ENCODE peak calls at places on chromosomes 11 and 22, in four cellular contexts. P, K, G and H are unnamed samples. For H3K36me3, the result is how much of the 10 kb centered on the place peaks cover.

GRCh38 chr11:118660646-118661424 is 18.6 kb downstream of the TREH start:
- DNase-seq in P (no peak), G (no peak), K (no peak), H (no peak)

GRCh38 chr22:48755332-48755949 is 1072.2 kb downstream of the BRD1 start:
- DNase-seq in K (no peak), P (no peak), G (no peak), H (no peak)

GRCh38 chr11:76700177-76701100 is 29.9 kb upstream of the LRRC32 start:
- DNase-seq in K (peak), P (no peak), G (peak), H (no peak)

GRCh38 chr11:88399171-88399570 is 61.6 kb upstream of the CTSC start:
- DNase-seq in K (no peak), P (no peak), G (no peak), H (no peak)

GRCh38 chr11:33778682-33779081 is 4.4 kb upstream of the FBXO3 start:
- DNase-seq in K (peak), G (peak), P (no peak), H (no peak)

GRCh38 chr11:68855205-68855978 is 13.7 kb upstream of the CPT1A start:
- DNase-seq in K (no peak), P (peak), G (peak), H (peak)

GRCh38 chr11:120055646-120056045 is 82.3 kb downstream of the TRIM29 start:
- DNase-seq in G (no peak), K (no peak), P (no peak), H (no peak)

GRCh38 chr22:45878901-45879551 is 97.9 kb downstream of the WNT7B start:
- DNase-seq in K (no peak), G (no peak), P (no peak), H (no peak)

GRCh38 chr11:102111787-102112653 is 1.8 kb downstream of the YAP1 start:
- DNase-seq in P (no peak), K (peak), G (peak), H (no peak)

GRCh38 chr11:19723572-19724342 is 11.1 kb downstream of the NAV2 start:
- DNase-seq in P (no peak), G (peak), K (peak), H (peak)

GRCh38 chr11:40274017-40274416 is 1185.4 kb downstream of the LRRC4C start:
- DNase-seq in P (no peak), G (peak), K (peak), H (no peak)

GRCh38 chr22:48402591-48403031 is 1425.1 kb downstream of the BRD1 start:
- DNase-seq in G (no peak), P (no peak), K (no peak), H (no peak)

GRCh38 chr22:26109686-26110315 is 59.5 kb upstream of the SEZ6L start:
- DNase-seq in P (no peak), K (no peak), G (no peak), H (no peak)

GRCh38 chr11:35852056-35852455 is 91.8 kb upstream of the LDLRAD3 start:
- DNase-seq in P (no peak), G (no peak), K (peak), H (peak)

GRCh38 chr22:20242393-20243175 is 25.5 kb downstream of the RTN4R start:
- DNase-seq in P (no peak), G (no peak), K (no peak), H (no peak)

GRCh38 chr11:110096369-110096976 is 3.3 kb downstream of the ZC3H12C start:
- DNase-seq in G (no peak), P (no peak), K (no peak), H (no peak)

GRCh38 chr11:117010808-117011540 is 87.3 kb downstream of the SIK3 start:
- DNase-seq in G (peak), K (peak), P (no peak), H (no peak)

GRCh38 chr22:28885939-28886338 is 2.6 kb downstream of the ZNRF3 start:
- DNase-seq in K (no peak), P (no peak), G (no peak), H (no peak)

GRCh38 chr11:40290031-40290650 is 1169.3 kb downstream of the LRRC4C start:
- DNase-seq in G (peak), K (peak), P (no peak), H (no peak)

GRCh38 chr22:49725516-49725915 is 102.2 kb downstream of the BRD1 start:
- DNase-seq in K (no peak), P (no peak), G (no peak), H (no peak)

GRCh38 chr11:34558211-34558610 is 44.6 kb upstream of the ELF5 start:
- DNase-seq in K (no peak), G (no peak), P (no peak), H (no peak)

GRCh38 chr11:79076526-79077115 is 364.2 kb downstream of the TENM4 start:
- DNase-seq in K (no peak), P (peak), G (no peak), H (peak)

GRCh38 chr22:25564320-25564978 is at the start of gene GRK3:
- DNase-seq in P (peak), K (peak), G (peak), H (peak)

GRCh38 chr22:41659941-41660340 is 28.7 kb downstream of the SNU13 start:
- DNase-seq in P (no peak), K (no peak), G (no peak), H (peak)

GRCh38 chr22:22201925-22202343 is 42.7 kb upstream of the VPREB1 start:
- DNase-seq in P (peak), G (no peak), K (no peak), H (no peak)

GRCh38 chr11:128806496-128807261 is 60.4 kb downstream of the KCNJ1 start:
- DNase-seq in K (no peak), P (no peak), G (peak), H (no peak)

GRCh38 chr11:128800871-128801417 is 66.2 kb downstream of the KCNJ1 start:
- DNase-seq in K (no peak), G (no peak), P (no peak), H (no peak)

GRCh38 chr11:128803440-128803839 is 63.7 kb downstream of the KCNJ1 start:
- DNase-seq in G (no peak), K (no peak), P (no peak), H (no peak)

GRCh38 chr11:128804481-128804880 is 62.6 kb downstream of the KCNJ1 start:
- DNase-seq in G (peak), P (no peak), K (no peak), H (no peak)

DNA sequence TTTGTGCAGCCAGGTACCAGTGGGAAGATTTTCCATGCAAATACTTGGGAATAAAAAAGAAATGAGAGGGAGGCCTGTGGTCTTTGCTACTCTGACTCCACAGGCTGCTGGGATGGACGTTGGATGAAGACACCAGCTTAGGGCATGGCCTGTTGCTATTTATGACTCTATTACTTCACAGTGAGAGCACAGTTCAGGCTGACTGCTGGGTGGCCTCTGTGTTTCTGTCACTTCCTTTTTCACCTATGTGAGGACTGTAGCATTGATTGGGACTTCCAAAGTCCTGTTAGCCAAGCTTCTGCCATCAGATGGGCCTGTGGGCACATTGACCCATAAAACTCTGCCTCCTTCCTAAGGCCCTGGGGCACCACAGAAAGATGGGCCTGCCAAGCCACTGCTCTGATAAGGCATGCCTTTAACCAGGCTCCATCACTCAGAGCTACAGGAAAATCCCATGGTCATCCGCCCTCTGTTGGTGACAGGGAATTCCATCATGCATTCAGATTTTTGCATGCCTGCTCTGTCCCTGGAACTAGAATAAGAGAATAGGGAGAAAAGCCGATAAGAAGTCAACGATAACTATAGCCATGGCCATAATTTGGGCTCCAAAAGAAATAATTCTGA is 64.6 kb downstream of the KCNJ1 start:
- DNase-seq in P (no peak), G (no peak), K (peak), H (no peak)
- TF ChIP-seq CTCF in P (peak), G (peak), K (peak), H (peak)

GRCh38 chr11:1288426-1289151 is 20.8 kb downstream of the TOLLIP start:
- DNase-seq in G (no peak), P (no peak), K (no peak), H (no peak)

GRCh38 chr11:1289211-1289935 is 20.1 kb downstream of the TOLLIP start:
- DNase-seq in G (no peak), P (no peak), K (no peak), H (no peak)

GRCh38 chr11:1291295-1292017 is 18.0 kb downstream of the TOLLIP start:
- DNase-seq in P (no peak), K (no peak), G (no peak), H (no peak)

GRCh38 chr11:1292018-1292643 is 17.3 kb downstream of the TOLLIP start:
- DNase-seq in P (no peak), G (no peak), K (no peak), H (no peak)

GRCh38 chr11:1290052-1291040 is 19.1 kb downstream of the TOLLIP start:
- DNase-seq in P (no peak), G (no peak), K (no peak), H (no peak)
- H3K36me3 ChIP-seq in P (under half), G (half or more), K (under half), H (under half)

GRCh38 chr11:10603721-10604297 is 35.3 kb upstream of the LYVE1 start:
- DNase-seq in G (no peak), K (no peak), P (no peak), H (no peak)
- H3K27ac ChIP-seq in G (peak), K (no peak), P (no peak), H (peak)

GRCh38 chr11:17408641-17409040 is 20.2 kb upstream of the KCNJ11 start:
- DNase-seq in K (no peak), G (no peak), P (no peak), H (no peak)

GRCh38 chr11:17407575-17407974 is 19.1 kb upstream of the KCNJ11 start:
- DNase-seq in K (no peak), G (no peak), P (no peak), H (no peak)

GRCh38 chr11:17406818-17407149 is 18.3 kb upstream of the KCNJ11 start:
- DNase-seq in P (no peak), K (no peak), G (no peak), H (no peak)

GRCh38 chr11:17406082-17406817 is 17.8 kb upstream of the KCNJ11 start:
- DNase-seq in G (no peak), P (no peak), K (no peak), H (no peak)

DNA sequence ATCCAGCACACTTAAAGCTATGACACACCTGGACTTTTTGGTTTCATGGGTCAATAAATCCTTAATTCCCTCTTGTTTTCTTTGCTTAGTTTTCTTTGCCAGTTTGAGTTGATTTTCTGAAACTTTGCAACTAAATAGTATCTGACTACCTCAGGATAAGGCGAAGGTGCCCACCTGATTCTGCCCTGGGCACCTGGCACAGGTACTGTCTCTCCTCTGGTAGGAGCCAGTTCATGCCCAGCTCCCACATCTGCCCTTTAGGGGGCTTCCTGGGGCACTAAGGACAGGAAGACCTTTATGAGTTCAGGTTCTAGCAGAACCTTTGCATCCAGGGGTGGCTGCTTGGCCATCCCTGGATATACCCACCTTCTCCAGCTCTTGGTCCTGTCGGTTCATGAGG is 19.6 kb upstream of the KCNJ11 start:
- DNase-seq in K (no peak), G (no peak), P (no peak), H (no peak)
- TF ChIP-seq CTCF in K (no peak), G (no peak), P (no peak), H (no peak)

GRCh38 chr11:3044004-3044403 is 13.2 kb downstream of the CARS1 start:
- DNase-seq in P (no peak), K (no peak), G (peak), H (no peak)
- H3K36me3 ChIP-seq in P (under half), K (under half), G (under half), H (under half)